ENCODE peak calls at places on chromosomes 1 and 21, in five cellular contexts. L is HCT116, P is K562, A is MM.1S, W is PC-3. H is an unnamed sample.

GRCh38 chr21:34279883-34280282 is 83.9 kb upstream of the KCNE2 start:
- DNase-seq in L (no peak), P (no peak), A (no peak), W (no peak), H (peak; percentile 54)

GRCh38 chr21:40117236-40117635 is 250.0 kb downstream of the PCP4 start:
- DNase-seq in L (no peak), P (no peak), A (no peak), W (no peak), H (no peak)

GRCh38 chr1:41122851-41123518 is 101.5 kb upstream of the SLFNL1 start:
- DNase-seq in L (peak; percentile 61), P (peak; percentile 37), A (no peak), W (peak; percentile 76), H (peak; percentile 89)

GRCh38 chr1:21607549-21608529 is 61.3 kb downstream of the RAP1GAP start:
- DNase-seq in L (peak; percentile 97), P (peak; percentile 99), A (peak; percentile 87), W (peak; percentile 66), H (peak; percentile 83)

GRCh38 chr1:201481761-201482493 is 12.9 kb upstream of the PHLDA3 start:
- DNase-seq in L (peak; percentile 76), P (peak; percentile 92), A (peak; percentile 90), W (peak; percentile 76), H (peak; percentile 66)

GRCh38 chr1:7284839-7285435 is 486.2 kb upstream of the VAMP3 start:
- DNase-seq in L (no peak), P (no peak), A (no peak), W (no peak), H (peak; percentile 49)

GRCh38 chr1:95023399-95024050 is 49.2 kb downstream of the ALG14 start:
- DNase-seq in L (no peak), P (no peak), A (no peak), W (peak; percentile 79), H (peak; percentile 77)

GRCh38 chr1:155081472-155082300 is 3.0 kb downstream of the EFNA3 start:
- DNase-seq in L (no peak), P (peak; percentile 34), A (no peak), W (peak; percentile 33), H (no peak)

GRCh38 chr21:45747802-45748445 is 104.4 kb downstream of the PCBP3 start:
- DNase-seq in L (peak; percentile 18), P (no peak), A (no peak), W (peak; percentile 90), H (peak; percentile 19)

GRCh38 chr1:59480188-59480888 is 183.4 kb downstream of the FGGY start:
- DNase-seq in L (no peak), P (no peak), A (no peak), W (no peak), H (no peak)

GRCh38 chr1:36175137-36176095 is 19.5 kb downstream of the MAP7D1 start:
- DNase-seq in L (no peak), P (no peak), A (peak; percentile 55), W (no peak), H (no peak)

GRCh38 chr1:56817716-56818463 is 1.3 kb downstream of the FYB2 start:
- DNase-seq in L (no peak), P (no peak), A (no peak), W (no peak), H (peak; percentile 23)

GRCh38 chr1:162206749-162207635 is 137.5 kb downstream of the NOS1AP start:
- DNase-seq in L (no peak), P (no peak), A (no peak), W (peak; percentile 83), H (peak; percentile 74)

GRCh38 chr1:25651824-25652741 is 35.5 kb downstream of the MAN1C1 start:
- DNase-seq in L (no peak), P (no peak), A (no peak), W (no peak), H (no peak)

GRCh38 chr1:31036749-31037500 is 28.6 kb downstream of the PUM1 start:
- DNase-seq in L (no peak), P (no peak), A (no peak), W (no peak), H (peak; percentile 26)

GRCh38 chr1:12650001-12650421 is 6.1 kb downstream of the AADACL4 start:
- DNase-seq in L (no peak), P (no peak), A (no peak), W (no peak), H (no peak)

GRCh38 chr1:14255711-14256110 is 342.8 kb upstream of the KAZN start:
- DNase-seq in L (no peak), P (no peak), A (no peak), W (peak; percentile 10), H (no peak)

GRCh38 chr21:42463861-42464515 is 32.0 kb downstream of the RSPH1 start:
- DNase-seq in L (peak; percentile 92), P (no peak), A (peak; percentile 36), W (peak; percentile 68), H (peak; percentile 46)

GRCh38 chr1:156245451-156246232 is 2.2 kb downstream of the PAQR6 start:
- DNase-seq in L (no peak), P (no peak), A (no peak), W (no peak), H (no peak)

GRCh38 chr1:172107261-172107820 is 266.0 kb downstream of the DNM3 start:
- DNase-seq in L (no peak), P (no peak), A (no peak), W (no peak), H (no peak)

GRCh38 chr1:216314369-216315095 is 108.7 kb downstream of the USH2A start:
- DNase-seq in L (no peak), P (no peak), A (no peak), W (peak; percentile 89), H (peak; percentile 68)

GRCh38 chr1:43063394-43064219 is 104.9 kb upstream of the SLC2A1 start:
- DNase-seq in L (no peak), P (no peak), A (no peak), W (no peak), H (no peak)

GRCh38 chr21:42731264-42732032 is 78.0 kb downstream of the PDE9A start:
- DNase-seq in L (peak; percentile 54), P (no peak), A (no peak), W (peak; percentile 99), H (peak; percentile 21)

GRCh38 chr1:169106095-169106920 is at the start of gene ATP1B1:
- DNase-seq in L (peak; percentile 64), P (peak; percentile 96), A (peak; percentile 93), W (peak; percentile 96), H (peak; percentile 69)

GRCh38 chr1:66137235-66137634 is 344.5 kb downstream of the PDE4B start:
- DNase-seq in L (no peak), P (no peak), A (no peak), W (no peak), H (no peak)

GRCh38 chr1:243725075-243725474 is 125.0 kb downstream of the AKT3 start:
- DNase-seq in L (no peak), P (no peak), A (peak; percentile 25), W (no peak), H (no peak)
- TF ChIP-seq CTCF in L (no peak), P (no peak), A (no peak), W (no peak), H (no peak)

DNA sequence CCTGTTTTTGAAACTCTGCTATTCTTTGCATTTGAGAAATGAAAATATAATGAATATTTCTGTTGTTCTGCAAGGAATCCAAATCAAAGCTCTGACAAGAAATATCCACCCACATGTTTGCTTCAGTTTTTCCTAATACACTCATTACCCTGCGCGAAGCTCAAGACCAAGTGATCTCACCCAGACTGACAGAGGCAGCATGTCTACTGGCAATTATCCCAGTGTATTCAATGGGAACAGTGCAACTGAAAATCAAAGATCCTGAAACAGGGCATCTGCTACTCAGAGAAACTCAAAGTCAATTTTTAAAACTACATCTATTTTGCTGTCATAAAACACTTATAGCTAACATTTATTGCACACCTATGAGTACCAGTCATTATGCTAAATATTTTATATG is 321.0 kb upstream of the LRRC7 start:
- DNase-seq in L (no peak), P (no peak), A (no peak), W (no peak), H (no peak)
- H3K27me3 ChIP-seq in L (peaks cover 11% of the 10 kb centered on the region), P (no peaks in the 10 kb centered on the region), A (no peaks in the 10 kb centered on the region), W (peaks cover 12% of the 10 kb centered on the region), H (no peaks in the 10 kb centered on the region)

GRCh38 chr1:240192851-240193250 is 101.2 kb downstream of the FMN2 start:
- DNase-seq in L (no peak), P (no peak), A (no peak), W (no peak), H (no peak)

GRCh38 chr1:240188139-240188538 is 96.5 kb downstream of the FMN2 start:
- DNase-seq in L (no peak), P (no peak), A (no peak), W (no peak), H (no peak)

GRCh38 chr1:240190881-240191385 is 99.2 kb downstream of the FMN2 start:
- DNase-seq in L (no peak), P (no peak), A (peak; percentile 47), W (peak; percentile 88), H (peak; percentile 67)

GRCh38 chr1:240193699-240194098 is 102.0 kb downstream of the FMN2 start:
- DNase-seq in L (no peak), P (no peak), A (no peak), W (no peak), H (no peak)

DNA sequence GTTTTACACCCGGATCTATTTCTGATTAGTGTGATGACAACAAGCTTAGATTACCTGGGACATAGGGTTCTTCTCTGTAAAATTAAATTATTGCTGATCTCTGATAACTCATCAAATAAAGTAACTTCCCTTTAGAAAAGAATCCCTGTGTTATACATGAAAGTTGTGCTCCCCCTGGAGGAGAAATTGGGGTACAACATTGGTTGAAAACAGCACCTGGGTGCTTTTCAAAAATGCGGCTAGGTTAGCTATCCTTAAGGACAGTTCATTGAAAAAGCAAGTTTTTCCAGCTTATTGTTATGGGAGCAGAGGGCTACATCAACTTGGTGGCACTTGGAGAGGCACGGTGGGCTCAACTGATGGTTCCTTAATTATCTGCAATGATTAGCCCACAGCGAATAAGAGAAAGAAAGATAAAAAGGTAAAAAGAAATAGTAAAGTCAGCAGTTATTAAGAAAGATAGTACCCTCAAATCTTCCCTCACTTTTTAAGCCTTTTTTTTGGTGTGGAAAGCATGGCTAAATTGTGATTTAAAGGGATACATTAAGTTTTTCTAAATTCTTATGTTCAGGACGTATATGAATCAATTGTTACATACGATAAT is 97.8 kb downstream of the FMN2 start:
- DNase-seq in L (no peak), P (peak; percentile 50), A (peak; percentile 60), W (peak; percentile 84), H (peak; percentile 45)
- TF ChIP-seq CTCF in L (peak; percentile 55), P (peak; percentile 65), A (peak; percentile 92), W (peak; percentile 96), H (peak; percentile 63)

GRCh38 chr1:1966086-1966740 is 37.4 kb downstream of the CFAP74 start:
- DNase-seq in L (no peak), P (no peak), A (peak; percentile 2), W (no peak), H (no peak)

GRCh38 chr1:1965546-1965945 is 38.0 kb downstream of the CFAP74 start:
- DNase-seq in L (no peak), P (no peak), A (no peak), W (no peak), H (no peak)

GRCh38 chr1:1962752-1963151 is 40.8 kb downstream of the CFAP74 start:
- DNase-seq in L (no peak), P (no peak), A (no peak), W (no peak), H (no peak)

GRCh38 chr1:1963570-1963969 is 40.0 kb downstream of the CFAP74 start:
- DNase-seq in L (no peak), P (no peak), A (no peak), W (no peak), H (no peak)

DNA sequence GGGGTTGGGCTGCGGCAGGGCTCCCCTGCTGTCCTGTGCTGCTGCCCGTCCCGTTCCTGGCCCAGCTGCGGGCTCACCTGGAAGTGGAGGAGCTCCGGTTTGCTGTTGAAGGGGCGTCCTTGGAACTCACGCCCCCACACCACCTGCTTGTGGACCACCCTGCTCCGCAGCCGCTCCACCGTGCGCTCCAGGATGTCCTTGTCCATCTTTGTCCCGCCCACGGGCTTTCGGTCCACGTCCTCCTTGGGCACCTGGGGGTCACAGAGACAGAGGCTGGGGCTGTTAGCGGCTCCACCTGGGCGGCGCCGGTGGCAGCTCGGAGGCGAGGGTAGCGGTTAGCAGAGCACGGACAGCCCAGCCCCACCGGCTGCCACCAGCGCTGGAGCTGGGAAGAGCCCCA is 38.8 kb downstream of the CFAP74 start:
- DNase-seq in L (no peak), P (no peak), A (no peak), W (no peak), H (no peak)
- H3K27me3 ChIP-seq in L (no peaks in the 10 kb centered on the region), P (peaks cover 81% of the 10 kb centered on the region), A (peaks cover 90% of the 10 kb centered on the region), W (peaks cover 19% of the 10 kb centered on the region), H (no peaks in the 10 kb centered on the region)